ENCODE peak calls at places on chromosomes 4 and X, in ten cellular contexts. One of them, this sample, is unnamed.

GRCh38 chrX:115972717-115973116 is 197.8 kb upstream of the AGTR2 start:
- DNase-seq in AG10803: no peak
- DNase-seq in AG09319: no peak
- DNase-seq in A549: no peak
- DNase-seq in endodermal cell: no peak
- DNase-seq in fibroblast of pulmonary artery: peak; percentile 15
- DNase-seq in IMR-90: no peak
- DNase-seq in PC-9: no peak
- DNase-seq in brain microvascular endothelial cell: no peak
- DNase-seq in HCT116: no peak
- DNase-seq in this sample: no peak

GRCh38 chr4:183563874-183564273 is 59.0 kb downstream of the ING2 start:
- DNase-seq in AG10803: peak; percentile 24
- DNase-seq in AG09319: no peak
- DNase-seq in A549: peak; percentile 30
- DNase-seq in endodermal cell: no peak
- DNase-seq in fibroblast of pulmonary artery: peak; percentile 20
- DNase-seq in IMR-90: peak; percentile 28
- DNase-seq in PC-9: peak; percentile 5
- DNase-seq in brain microvascular endothelial cell: no peak
- DNase-seq in HCT116: no peak
- DNase-seq in this sample: no peak

GRCh38 chr4:52966172-52966571 is 104.1 kb downstream of the RASL11B start:
- DNase-seq in AG10803: no peak
- DNase-seq in AG09319: no peak
- DNase-seq in A549: no peak
- DNase-seq in endodermal cell: no peak
- DNase-seq in fibroblast of pulmonary artery: no peak
- DNase-seq in IMR-90: no peak
- DNase-seq in PC-9: no peak
- DNase-seq in brain microvascular endothelial cell: no peak
- DNase-seq in HCT116: no peak
- DNase-seq in this sample: no peak

GRCh38 chr4:37322122-37322521 is 77.6 kb downstream of the NWD2 start:
- DNase-seq in AG10803: no peak
- DNase-seq in AG09319: no peak
- DNase-seq in A549: no peak
- DNase-seq in endodermal cell: no peak
- DNase-seq in fibroblast of pulmonary artery: no peak
- DNase-seq in IMR-90: no peak
- DNase-seq in PC-9: no peak
- DNase-seq in brain microvascular endothelial cell: no peak
- DNase-seq in HCT116: no peak
- DNase-seq in this sample: no peak

GRCh38 chr4:19700951-19701350 is 550.8 kb upstream of the SLIT2 start:
- DNase-seq in AG10803: peak; percentile 6
- DNase-seq in AG09319: no peak
- DNase-seq in A549: no peak
- DNase-seq in endodermal cell: no peak
- DNase-seq in fibroblast of pulmonary artery: peak; percentile 27
- DNase-seq in IMR-90: peak; percentile 24
- DNase-seq in PC-9: no peak
- DNase-seq in brain microvascular endothelial cell: no peak
- DNase-seq in HCT116: no peak
- DNase-seq in this sample: peak; percentile 20

GRCh38 chrX:24153175-24153795 is 3.8 kb downstream of the ZFX start:
- DNase-seq in AG10803: no peak
- DNase-seq in AG09319: no peak
- DNase-seq in A549: peak; percentile 48
- DNase-seq in endodermal cell: peak; percentile 77
- DNase-seq in fibroblast of pulmonary artery: no peak
- DNase-seq in IMR-90: no peak
- DNase-seq in PC-9: peak; percentile 54
- DNase-seq in brain microvascular endothelial cell: no peak
- DNase-seq in HCT116: no peak
- DNase-seq in this sample: peak; percentile 35

GRCh38 chr4:183434264-183435045 is 10.0 kb upstream of the CDKN2AIP start:
- DNase-seq in AG10803: no peak
- DNase-seq in AG09319: no peak
- DNase-seq in A549: no peak
- DNase-seq in endodermal cell: no peak
- DNase-seq in fibroblast of pulmonary artery: no peak
- DNase-seq in IMR-90: no peak
- DNase-seq in PC-9: no peak
- DNase-seq in brain microvascular endothelial cell: no peak
- DNase-seq in HCT116: no peak
- DNase-seq in this sample: peak; percentile 51

GRCh38 chr4:84031401-84031800 is 467.7 kb downstream of the NKX6-1 start:
- DNase-seq in AG10803: no peak
- DNase-seq in AG09319: no peak
- DNase-seq in A549: no peak
- DNase-seq in endodermal cell: no peak
- DNase-seq in fibroblast of pulmonary artery: no peak
- DNase-seq in IMR-90: no peak
- DNase-seq in PC-9: no peak
- DNase-seq in brain microvascular endothelial cell: no peak
- DNase-seq in HCT116: no peak
- DNase-seq in this sample: no peak

GRCh38 chr4:179415842-179416223 is 1973.6 kb upstream of the AGA start:
- DNase-seq in AG10803: no peak
- DNase-seq in AG09319: no peak
- DNase-seq in A549: peak; percentile 31
- DNase-seq in endodermal cell: no peak
- DNase-seq in fibroblast of pulmonary artery: no peak
- DNase-seq in IMR-90: peak; percentile 10
- DNase-seq in PC-9: peak; percentile 11
- DNase-seq in brain microvascular endothelial cell: no peak
- DNase-seq in HCT116: no peak
- DNase-seq in this sample: no peak

GRCh38 chr4:7055990-7056325 is 11.9 kb downstream of the GRPEL1 start:
- DNase-seq in AG10803: no peak
- DNase-seq in AG09319: no peak
- DNase-seq in A549: no peak
- DNase-seq in endodermal cell: peak; percentile 41
- DNase-seq in fibroblast of pulmonary artery: no peak
- DNase-seq in IMR-90: no peak
- DNase-seq in PC-9: no peak
- DNase-seq in brain microvascular endothelial cell: no peak
- DNase-seq in HCT116: no peak
- DNase-seq in this sample: no peak

GRCh38 chrX:49919617-49920016 is 2.8 kb upstream of the CLCN5 start:
- DNase-seq in AG10803: peak; percentile 60
- DNase-seq in AG09319: no peak
- DNase-seq in A549: peak; percentile 14
- DNase-seq in endodermal cell: peak; percentile 63
- DNase-seq in fibroblast of pulmonary artery: peak; percentile 89
- DNase-seq in IMR-90: peak; percentile 46
- DNase-seq in PC-9: no peak
- DNase-seq in brain microvascular endothelial cell: peak; percentile 58
- DNase-seq in HCT116: no peak
- DNase-seq in this sample: peak; percentile 58

GRCh38 chrX:88982933-88983332 is 235.9 kb downstream of the CPXCR1 start:
- DNase-seq in AG10803: no peak
- DNase-seq in AG09319: no peak
- DNase-seq in A549: no peak
- DNase-seq in endodermal cell: peak; percentile 51
- DNase-seq in fibroblast of pulmonary artery: no peak
- DNase-seq in IMR-90: no peak
- DNase-seq in PC-9: no peak
- DNase-seq in brain microvascular endothelial cell: no peak
- DNase-seq in HCT116: no peak
- DNase-seq in this sample: no peak

GRCh38 chr4:78721739-78722138 is 54.4 kb upstream of the BMP2K start:
- DNase-seq in AG10803: no peak
- DNase-seq in AG09319: no peak
- DNase-seq in A549: no peak
- DNase-seq in endodermal cell: no peak
- DNase-seq in fibroblast of pulmonary artery: no peak
- DNase-seq in IMR-90: no peak
- DNase-seq in PC-9: no peak
- DNase-seq in brain microvascular endothelial cell: no peak
- DNase-seq in HCT116: no peak
- DNase-seq in this sample: no peak

GRCh38 chrX:104280609-104281008 is 25.9 kb upstream of the ESX1 start:
- DNase-seq in AG10803: no peak
- DNase-seq in AG09319: no peak
- DNase-seq in A549: no peak
- DNase-seq in endodermal cell: no peak
- DNase-seq in fibroblast of pulmonary artery: no peak
- DNase-seq in IMR-90: no peak
- DNase-seq in PC-9: no peak
- DNase-seq in brain microvascular endothelial cell: no peak
- DNase-seq in HCT116: no peak
- DNase-seq in this sample: no peak
- TF ChIP-seq CTCF in AG10803: no peak
- TF ChIP-seq CTCF in AG09319: no peak
- TF ChIP-seq CTCF in A549: no peak
- TF ChIP-seq CTCF in endodermal cell: no peak
- TF ChIP-seq CTCF in fibroblast of pulmonary artery: no peak
- TF ChIP-seq CTCF in IMR-90: no peak
- TF ChIP-seq CTCF in PC-9: no peak
- TF ChIP-seq CTCF in brain microvascular endothelial cell: no peak
- TF ChIP-seq CTCF in HCT116: no peak
- TF ChIP-seq CTCF in this sample: no peak

GRCh38 chrX:53013291-53013690 is 35.3 kb upstream of the GPR173 start:
- DNase-seq in AG10803: no peak
- DNase-seq in AG09319: no peak
- DNase-seq in A549: no peak
- DNase-seq in endodermal cell: no peak
- DNase-seq in fibroblast of pulmonary artery: no peak
- DNase-seq in IMR-90: no peak
- DNase-seq in PC-9: no peak
- DNase-seq in brain microvascular endothelial cell: no peak
- DNase-seq in HCT116: no peak
- DNase-seq in this sample: no peak

GRCh38 chrX:53022381-53022780 is 26.2 kb upstream of the GPR173 start:
- DNase-seq in AG10803: no peak
- DNase-seq in AG09319: no peak
- DNase-seq in A549: no peak
- DNase-seq in endodermal cell: peak; percentile 70
- DNase-seq in fibroblast of pulmonary artery: no peak
- DNase-seq in IMR-90: no peak
- DNase-seq in PC-9: no peak
- DNase-seq in brain microvascular endothelial cell: no peak
- DNase-seq in HCT116: no peak
- DNase-seq in this sample: no peak

DNA sequence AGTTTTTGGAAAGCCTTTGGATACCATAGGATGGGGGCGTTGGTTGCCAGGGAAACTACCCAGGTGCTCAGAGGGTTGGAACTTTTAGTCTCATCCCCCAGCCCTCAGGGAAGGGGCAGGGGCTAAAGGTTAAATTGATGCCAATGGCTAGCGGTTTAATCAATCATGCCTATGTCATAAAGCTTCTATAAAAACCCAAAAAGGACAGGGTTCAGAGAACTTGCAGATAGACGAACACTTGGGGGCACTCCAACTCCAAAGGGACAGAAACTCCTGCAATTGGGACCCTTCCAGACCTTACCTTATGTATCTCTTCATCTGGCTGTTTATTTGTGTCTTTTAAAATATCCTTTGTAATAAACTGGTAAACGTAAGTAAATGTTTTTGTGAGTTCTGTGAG is 30.0 kb upstream of the GPR173 start:
- DNase-seq in AG10803: no peak
- DNase-seq in AG09319: no peak
- DNase-seq in A549: no peak
- DNase-seq in endodermal cell: peak; percentile 52
- DNase-seq in fibroblast of pulmonary artery: no peak
- DNase-seq in IMR-90: no peak
- DNase-seq in PC-9: no peak
- DNase-seq in brain microvascular endothelial cell: no peak
- DNase-seq in HCT116: no peak
- DNase-seq in this sample: peak; percentile 3
- TF ChIP-seq CTCF in AG10803: no peak
- TF ChIP-seq CTCF in AG09319: no peak
- TF ChIP-seq CTCF in A549: no peak
- TF ChIP-seq CTCF in endodermal cell: peak; percentile 49
- TF ChIP-seq CTCF in fibroblast of pulmonary artery: peak; percentile 6
- TF ChIP-seq CTCF in IMR-90: peak; percentile 11
- TF ChIP-seq CTCF in PC-9: no peak
- TF ChIP-seq CTCF in brain microvascular endothelial cell: peak; percentile 5
- TF ChIP-seq CTCF in HCT116: peak; percentile 25
- TF ChIP-seq CTCF in this sample: peak; percentile 28

DNA sequence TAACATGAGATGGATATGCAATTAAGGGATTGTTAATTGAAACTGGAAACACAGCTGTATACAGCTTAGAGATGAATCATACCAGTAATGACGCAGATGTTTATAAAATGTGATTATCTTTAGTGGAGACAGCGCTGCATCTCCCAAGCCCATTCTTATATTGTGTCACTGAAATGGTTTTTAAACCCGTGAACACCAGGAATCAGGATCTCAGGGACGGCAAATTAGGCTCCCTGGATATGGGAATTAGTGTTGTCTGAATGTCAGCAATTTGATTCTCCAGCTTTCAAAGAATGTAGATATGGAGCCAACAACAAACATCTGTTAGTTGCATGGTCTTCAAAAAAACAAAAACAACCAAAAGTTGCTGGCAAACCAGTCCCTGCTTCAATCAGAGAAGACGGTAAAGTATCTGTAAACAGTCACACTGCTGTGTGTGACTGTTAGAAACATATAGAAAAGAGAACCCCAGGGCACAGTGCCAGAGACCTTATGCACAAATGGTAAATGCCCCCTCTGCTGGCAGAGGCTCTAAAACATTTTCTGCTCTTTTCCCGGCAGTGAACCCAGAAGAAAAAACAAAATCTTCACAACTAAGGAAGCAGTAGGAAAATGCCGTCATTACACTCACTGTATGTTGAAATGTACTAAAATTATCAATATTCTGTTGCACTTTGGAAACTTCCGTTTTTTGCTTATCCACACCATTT is 351.9 kb upstream of the FTHL17 start:
- DNase-seq in AG10803: peak; percentile 68
- DNase-seq in AG09319: peak; percentile 31
- DNase-seq in A549: peak; percentile 17
- DNase-seq in endodermal cell: peak; percentile 65
- DNase-seq in fibroblast of pulmonary artery: peak; percentile 77
- DNase-seq in IMR-90: peak; percentile 62
- DNase-seq in PC-9: peak; percentile 15
- DNase-seq in brain microvascular endothelial cell: peak; percentile 65
- DNase-seq in HCT116: no peak
- DNase-seq in this sample: peak; percentile 79
- TF ChIP-seq CTCF in AG10803: peak; percentile 41
- TF ChIP-seq CTCF in AG09319: peak; percentile 38
- TF ChIP-seq CTCF in A549: no peak
- TF ChIP-seq CTCF in endodermal cell: peak; percentile 74
- TF ChIP-seq CTCF in fibroblast of pulmonary artery: peak; percentile 53
- TF ChIP-seq CTCF in IMR-90: peak; percentile 50
- TF ChIP-seq CTCF in PC-9: peak; percentile 57
- TF ChIP-seq CTCF in brain microvascular endothelial cell: peak; percentile 67
- TF ChIP-seq CTCF in HCT116: no peak
- TF ChIP-seq CTCF in this sample: peak; percentile 64

GRCh38 chr4:108053281-108053701 is 63.6 kb downstream of the HADH start:
- DNase-seq in AG10803: no peak
- DNase-seq in AG09319: no peak
- DNase-seq in A549: no peak
- DNase-seq in endodermal cell: no peak
- DNase-seq in fibroblast of pulmonary artery: no peak
- DNase-seq in IMR-90: no peak
- DNase-seq in PC-9: no peak
- DNase-seq in brain microvascular endothelial cell: no peak
- DNase-seq in HCT116: no peak
- DNase-seq in this sample: no peak
- TF ChIP-seq CTCF in AG10803: no peak
- TF ChIP-seq CTCF in AG09319: no peak
- TF ChIP-seq CTCF in A549: no peak
- TF ChIP-seq CTCF in endodermal cell: no peak
- TF ChIP-seq CTCF in fibroblast of pulmonary artery: no peak
- TF ChIP-seq CTCF in IMR-90: no peak
- TF ChIP-seq CTCF in PC-9: no peak
- TF ChIP-seq CTCF in brain microvascular endothelial cell: no peak
- TF ChIP-seq CTCF in HCT116: no peak
- TF ChIP-seq CTCF in this sample: no peak

GRCh38 chr4:134219043-134219442 is 17.5 kb upstream of the PABPC4L start:
- DNase-seq in AG10803: no peak
- DNase-seq in AG09319: no peak
- DNase-seq in A549: no peak
- DNase-seq in endodermal cell: peak; percentile 51
- DNase-seq in fibroblast of pulmonary artery: no peak
- DNase-seq in IMR-90: no peak
- DNase-seq in PC-9: no peak
- DNase-seq in brain microvascular endothelial cell: no peak
- DNase-seq in HCT116: no peak
- DNase-seq in this sample: no peak
- TF ChIP-seq CTCF in AG10803: no peak
- TF ChIP-seq CTCF in AG09319: no peak
- TF ChIP-seq CTCF in A549: no peak
- TF ChIP-seq CTCF in endodermal cell: peak; percentile 64
- TF ChIP-seq CTCF in fibroblast of pulmonary artery: no peak
- TF ChIP-seq CTCF in IMR-90: no peak
- TF ChIP-seq CTCF in PC-9: no peak
- TF ChIP-seq CTCF in brain microvascular endothelial cell: no peak
- TF ChIP-seq CTCF in HCT116: no peak
- TF ChIP-seq CTCF in this sample: no peak

This sample was measured in A673.